ENCODE peak calls at places on chromosome 20, in four cellular contexts. E is ovary, Y is heart left ventricle, A is BE2C. I is an unnamed sample. For H3K4me1, the result is how much of the 10 kb centered on the place peaks cover.

GRCh38 chr20:20489623-20490341 is 121.9 kb downstream of the INSM1 start:
- DNase-seq in E (no peak), A (no peak), Y (no peak), I (no peak)

GRCh38 chr20:9306521-9306920 is 207.9 kb upstream of the LAMP5 start:
- DNase-seq in Y (no peak), A (no peak), E (no peak), I (no peak)

GRCh38 chr20:54152227-54153040 is 21.4 kb downstream of the CYP24A1 start:
- DNase-seq in A (no peak), Y (no peak), E (no peak), I (no peak)

GRCh38 chr20:55140631-55141030 is 665.2 kb downstream of the DOK5 start:
- DNase-seq in E (no peak), A (no peak), Y (no peak), I (no peak)

GRCh38 chr20:51958636-51959542 is 156.6 kb upstream of the SALL4 start:
- DNase-seq in A (no peak), E (no peak), Y (no peak), I (no peak)

GRCh38 chr20:62907377-62908317 is 18.7 kb downstream of the DIDO1 start:
- DNase-seq in A (peak), E (no peak), Y (no peak), I (peak)

GRCh38 chr20:48384147-48384818 is 443.5 kb downstream of the PREX1 start:
- DNase-seq in Y (no peak), E (no peak), A (peak), I (peak)

GRCh38 chr20:37392441-37393195 is 46.7 kb downstream of the SRC start:
- DNase-seq in Y (no peak), A (peak), E (no peak), I (no peak)

GRCh38 chr20:64233725-64234124 is 21.8 kb upstream of the PCMTD2 start:
- DNase-seq in Y (peak), E (no peak), A (no peak), I (no peak)

GRCh38 chr20:1588166-1588868 is 30.8 kb upstream of the SIRPD start:
- DNase-seq in Y (peak), A (no peak), E (no peak), I (no peak)

GRCh38 chr20:11972478-11972877 is 54.8 kb downstream of the BTBD3 start:
- DNase-seq in E (no peak), A (no peak), Y (no peak), I (no peak)

GRCh38 chr20:63309261-63310071 is 16.5 kb downstream of the COL20A1 start:
- DNase-seq in A (peak), E (peak), Y (peak), I (peak)

GRCh38 chr20:23939641-23940040 is 48.9 kb downstream of the GGTLC1 start:
- DNase-seq in E (no peak), A (no peak), Y (no peak), I (no peak)

GRCh38 chr20:16476032-16476431 is 97.2 kb downstream of the KIF16B start:
- DNase-seq in E (no peak), Y (no peak), A (peak), I (peak)

GRCh38 chr20:37365760-37366638 is 20.1 kb downstream of the SRC start:
- DNase-seq in Y (no peak), A (no peak), E (no peak), I (no peak)

GRCh38 chr20:17298751-17299150 is 71.9 kb downstream of the PCSK2 start:
- DNase-seq in A (no peak), Y (no peak), E (no peak), I (no peak)

GRCh38 chr20:910132-910839 is 5.8 kb downstream of the ANGPT4 start:
- DNase-seq in E (peak), Y (no peak), A (no peak), I (no peak)

GRCh38 chr20:13024581-13024980 is 15.8 kb downstream of the SPTLC3 start:
- DNase-seq in A (no peak), E (no peak), Y (no peak), I (no peak)
- H3K4me1 ChIP-seq in A (under half), E (under half), Y (under half), I (under half)

DNA sequence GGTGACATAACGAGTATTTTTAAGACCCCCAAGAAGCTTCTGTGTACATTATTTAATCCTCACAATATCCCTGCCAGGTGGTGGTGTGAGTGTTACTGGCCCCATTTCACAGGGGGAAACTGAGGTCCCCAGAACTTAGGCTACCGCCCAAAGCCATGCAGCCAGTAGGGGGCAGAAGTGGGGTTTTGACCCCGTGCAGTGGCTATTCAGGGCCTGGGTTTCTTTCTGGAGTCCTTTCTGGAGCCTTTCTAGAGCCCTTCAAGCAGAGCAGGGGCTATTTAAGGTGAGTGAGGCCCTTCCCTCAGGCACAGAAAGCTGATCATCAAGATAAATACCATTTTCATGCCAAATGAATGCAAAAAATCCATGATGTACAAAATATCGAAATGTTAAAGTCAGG is 59.0 kb downstream of the CTCFL start:
- DNase-seq in E (no peak), Y (no peak), A (no peak), I (no peak)
- TF ChIP-seq CTCF in E (no peak), Y (peak), A (peak), I (peak)

GRCh38 chr20:36135821-36136220 is 18.7 kb upstream of the EPB41L1 start:
- DNase-seq in Y (no peak), E (no peak), A (no peak), I (no peak)
- H3K4me1 ChIP-seq in Y (under half), E (under half), A (under half), I (under half)

GRCh38 chr20:53030061-53030460 is 57.9 kb downstream of the TSHZ2 start:
- DNase-seq in Y (no peak), A (no peak), E (no peak), I (no peak)
- TF ChIP-seq CTCF in Y (no peak), A (peak), E (no peak), I (no peak)

GRCh38 chr20:45415822-45416637 is at the start of gene PIGT:
- DNase-seq in Y (peak), E (peak), A (peak), I (peak)

GRCh38 chr20:45412653-45413052 is 3.3 kb upstream of the PIGT start:
- DNase-seq in Y (no peak), A (no peak), E (no peak), I (no peak)

GRCh38 chr20:45410887-45411286 is 2.8 kb downstream of the DBNDD2 start:
- DNase-seq in A (no peak), Y (no peak), E (no peak), I (no peak)

GRCh38 chr20:45416917-45417316 is 976 bp downstream of the PIGT start:
- DNase-seq in Y (no peak), E (no peak), A (no peak), I (no peak)

DNA sequence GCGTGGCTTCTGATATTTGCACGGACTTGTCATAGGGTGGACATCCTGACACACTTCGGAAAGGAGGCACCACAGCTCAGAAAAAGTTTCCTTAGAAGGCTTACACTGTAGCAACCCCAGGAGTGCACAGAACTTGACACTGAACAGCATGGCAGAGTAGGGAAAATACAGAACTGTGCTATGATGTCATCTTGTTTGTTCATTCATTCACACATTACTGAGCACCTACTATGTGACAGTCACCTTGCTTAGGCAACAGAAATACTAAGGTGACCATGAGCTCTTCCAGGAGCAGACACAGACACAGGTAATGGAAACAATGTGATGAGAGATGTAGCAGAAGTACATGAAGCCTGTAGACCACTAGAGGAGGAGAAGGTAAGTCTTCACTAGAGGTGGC is 2.5 kb upstream of the PIGT start:
- DNase-seq in E (no peak), Y (no peak), A (no peak), I (no peak)
- H3K4me1 ChIP-seq in E (under half), Y (half or more), A (under half), I (under half)

GRCh38 chr20:44785768-44786167 is 24.6 kb downstream of the RIMS4 start:
- DNase-seq in E (no peak), A (peak), Y (no peak), I (peak)
- TF ChIP-seq CTCF in E (no peak), A (peak), Y (peak), I (peak)

I was measured in Caco-2.